ENCODE peak calls at places on chromosomes 12 and 14, in six cellular contexts. S is COLO829; M is activated CD4-positive, alpha-beta T cell treated with anti-CD3 and anti-CD28 coated beads, Interleukin-2, amount 50 U/mL, for 1 hour; N is fibroblast of mammary gland; T is astrocyte; I is central memory CD4-positive, alpha-beta T cell. O is an unnamed sample.

GRCh38 chr14:77043177-77043983 is 14.9 kb upstream of the IRF2BPL start:
- DNase-seq in I (no peak), S (peak; percentile 74), T (peak; percentile 93), N (peak; percentile 95), M (peak; percentile 24), O (no peak)

GRCh38 chr14:25516838-25517237 is 466.9 kb upstream of the STXBP6 start:
- DNase-seq in T (no peak), M (no peak), I (no peak), N (no peak), S (no peak), O (no peak)

GRCh38 chr12:27185234-27186045 is 58.6 kb upstream of the STK38L start:
- DNase-seq in N (peak; percentile 67), M (no peak), S (no peak), T (peak; percentile 99), I (peak; percentile 1), O (no peak)

GRCh38 chr14:94564381-94564780 is 3.1 kb downstream of the SERPINA4 start:
- DNase-seq in T (no peak), M (no peak), N (no peak), S (no peak), I (no peak), O (no peak)

GRCh38 chr12:123131879-123132402 is 18.9 kb downstream of the PITPNM2 start:
- DNase-seq in M (peak; percentile 56), I (peak; percentile 53), N (no peak), S (no peak), T (no peak), O (peak; percentile 49)

GRCh38 chr14:100824156-100824555 is 1.8 kb upstream of the MEG3 start:
- DNase-seq in S (no peak), T (peak; percentile 54), M (no peak), I (no peak), N (peak; percentile 51), O (no peak)

GRCh38 chr12:111155521-111155920 is 213.4 kb downstream of the PHETA1 start:
- DNase-seq in S (no peak), T (no peak), N (no peak), I (no peak), M (no peak), O (no peak)

GRCh38 chr12:60070541-60070940 is 474.7 kb downstream of the SLC16A7 start:
- DNase-seq in M (no peak), S (peak; percentile 63), N (no peak), I (no peak), T (peak; percentile 16), O (no peak)

GRCh38 chr14:72443991-72444431 is 449.9 kb downstream of the DPF3 start:
- DNase-seq in I (peak; percentile 42), N (no peak), M (peak; percentile 3), T (no peak), S (no peak), O (no peak)

GRCh38 chr12:127125607-127126259 is 1141.2 kb upstream of the TMEM132C start:
- DNase-seq in S (peak; percentile 68), I (no peak), M (no peak), N (peak; percentile 91), T (peak; percentile 81), O (no peak)